ENCODE peak calls at places on chromosomes 5 and 9, in seven cellular contexts. Q is mucosa of descending colon, W is GM06990, T is AG04450, B is GM12865, E is SJSA1, Y is H1. J is an unnamed sample.

GRCh38 chr9:123335227-123335985 is 20.6 kb upstream of the CRB2 start:
- DNase-seq in E (peak; percentile 28), Y (no peak), W (no peak), B (no peak), T (peak; percentile 34), Q (no peak), J (peak; percentile 24)

GRCh38 chr9:129506041-129506440 is 114.9 kb downstream of the C9orf50 start:
- DNase-seq in E (no peak), B (no peak), T (no peak), Q (no peak), Y (no peak), W (no peak), J (no peak)

GRCh38 chr5:127550652-127551409 is 33.4 kb downstream of the PRRC1 start:
- DNase-seq in Y (no peak), E (no peak), B (no peak), W (no peak), Q (no peak), T (no peak), J (no peak)

GRCh38 chr9:7869340-7869739 is 69.8 kb upstream of the DMAC1 start:
- DNase-seq in B (no peak), E (no peak), W (no peak), T (no peak), Q (no peak), Y (no peak), J (no peak)

GRCh38 chr5:113489299-113489698 is 1.0 kb upstream of the MCC start:
- DNase-seq in W (no peak), T (peak; percentile 95), Q (no peak), Y (no peak), E (peak; percentile 99), B (peak; percentile 35), J (peak; percentile 96)

GRCh38 chr9:23849379-23849778 is 23.3 kb upstream of the ELAVL2 start:
- DNase-seq in Q (no peak), W (no peak), T (no peak), E (no peak), B (no peak), Y (no peak), J (no peak)

GRCh38 chr9:125462766-125463384 is 201.2 kb downstream of the GAPVD1 start:
- DNase-seq in Q (no peak), W (no peak), E (no peak), B (no peak), Y (no peak), T (no peak), J (no peak)

GRCh38 chr9:25716220-25716872 is 38.1 kb upstream of the TUSC1 start:
- DNase-seq in T (peak; percentile 49), Q (peak; percentile 29), Y (peak; percentile 34), E (no peak), W (no peak), B (no peak), J (peak; percentile 2)

GRCh38 chr5:8391916-8392315 is 523.0 kb downstream of the MTRR start:
- DNase-seq in Y (no peak), W (no peak), T (no peak), E (no peak), Q (no peak), B (no peak), J (no peak)

GRCh38 chr9:112751059-112751795 is 667 bp downstream of the SNX30 start:
- DNase-seq in B (peak; percentile 68), E (peak; percentile 68), Y (peak; percentile 25), W (peak; percentile 63), Q (peak; percentile 73), T (peak; percentile 56), J (no peak)

GRCh38 chr9:113875420-113875916 is 641 bp upstream of the ZNF618 start:
- DNase-seq in B (no peak), Y (no peak), W (no peak), T (no peak), Q (no peak), E (peak; percentile 11), J (no peak)
- H3K4me3 ChIP-seq in B (no peak overlapping the region), Y (peak overlapping the region; percentile 29), W (no peak overlapping the region), T (peak overlapping the region; percentile 49), Q (no peak overlapping the region), E (peak overlapping the region; percentile 69), J (peak overlapping the region; percentile 35)

DNA sequence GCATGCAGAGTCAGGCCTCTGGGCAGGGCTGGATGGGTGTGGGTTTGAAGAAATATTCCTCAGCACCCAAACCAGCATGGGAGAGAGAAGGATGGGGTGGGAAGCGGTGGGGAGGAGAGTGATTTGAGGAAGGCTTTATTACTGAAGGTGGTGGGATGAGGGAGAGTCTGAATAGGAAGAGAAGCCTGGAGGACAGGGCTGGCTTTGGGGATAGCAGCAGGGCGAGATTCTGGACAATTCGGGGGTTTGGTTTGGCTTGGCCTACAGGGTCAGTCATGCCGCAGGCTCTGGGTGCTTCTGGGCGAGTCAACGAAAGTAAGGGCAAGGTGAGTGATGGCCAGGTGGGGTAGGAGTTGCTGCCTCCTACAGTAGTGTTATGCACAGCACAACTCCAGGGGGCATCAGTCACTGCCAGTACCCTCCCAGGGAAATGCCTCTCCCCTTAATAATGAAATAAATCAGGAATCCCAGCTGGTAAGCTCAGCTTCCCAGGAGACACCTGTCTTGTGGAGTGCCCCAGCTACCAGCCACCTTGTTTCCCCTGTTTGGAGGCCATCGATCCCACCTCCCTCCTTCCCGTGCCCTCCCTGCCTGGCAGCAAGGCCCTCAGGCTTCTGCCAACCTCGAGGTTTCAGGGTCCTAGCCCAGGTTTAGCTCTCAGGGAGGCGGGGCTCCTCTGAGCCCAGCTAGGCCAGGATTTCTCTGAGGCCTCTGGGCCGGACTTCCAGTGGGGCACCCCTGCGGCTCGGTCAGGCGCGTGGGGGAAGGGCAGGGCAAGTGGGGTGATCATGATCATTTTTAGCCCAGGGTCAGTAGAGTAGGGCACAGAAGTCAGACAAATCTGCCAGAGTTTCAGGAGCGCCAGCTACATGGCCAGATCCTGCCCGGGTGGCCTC is 741 bp upstream of the NKX2-5 start:
- DNase-seq in Y (no peak), E (no peak), T (no peak), B (no peak), Q (no peak), W (no peak), J (no peak)
- H3K4me3 ChIP-seq in Y (no peak overlapping the region), E (no peak overlapping the region), T (no peak overlapping the region), B (no peak overlapping the region), Q (no peak overlapping the region), W (no peak overlapping the region), J (no peak overlapping the region)

DNA sequence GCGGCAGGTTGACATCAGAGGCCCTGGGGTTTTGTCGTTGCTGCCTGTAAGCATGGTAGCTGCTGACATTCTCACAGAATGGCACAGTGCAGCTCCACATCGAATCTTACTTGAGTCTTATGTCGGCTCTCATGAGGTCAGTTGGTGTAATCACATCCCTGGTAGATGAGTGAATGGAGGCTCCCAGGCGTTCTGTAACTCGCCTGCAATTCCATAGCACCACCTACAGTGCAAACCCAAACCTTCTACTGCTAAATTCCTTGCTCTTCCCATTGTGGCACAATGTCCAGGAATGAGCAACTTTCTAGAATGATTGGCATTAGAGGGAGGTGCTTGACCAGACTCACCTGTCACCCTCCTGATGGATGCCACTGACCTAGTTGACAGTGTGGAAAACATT is 578.4 kb downstream of the CCDC171 start:
- DNase-seq in Q (no peak), B (no peak), E (no peak), Y (no peak), T (no peak), W (no peak), J (no peak)
- H3K4me3 ChIP-seq in Q (no peak overlapping the region), B (no peak overlapping the region), E (no peak overlapping the region), Y (no peak overlapping the region), T (no peak overlapping the region), W (no peak overlapping the region), J (no peak overlapping the region)

GRCh38 chr9:74499770-74500583 is 2.8 kb downstream of the RORB start:
- DNase-seq in E (no peak), B (no peak), Q (no peak), Y (no peak), W (no peak), T (no peak), J (no peak)

GRCh38 chr9:74498616-74499095 is 1.5 kb downstream of the RORB start:
- DNase-seq in T (no peak), B (no peak), Y (no peak), E (no peak), Q (no peak), W (no peak), J (no peak)

GRCh38 chr9:74499111-74499601 is 2.0 kb downstream of the RORB start:
- DNase-seq in T (no peak), W (no peak), Y (no peak), Q (no peak), B (no peak), E (no peak), J (no peak)

GRCh38 chr9:74497750-74498615 is 848 bp downstream of the RORB start:
- DNase-seq in T (no peak), Q (peak; percentile 27), W (peak; percentile 18), B (peak; percentile 16), Y (no peak), E (peak; percentile 12), J (no peak)

GRCh38 chr9:74500584-74500924 is 3.4 kb downstream of the RORB start:
- DNase-seq in B (no peak), Q (no peak), E (no peak), T (no peak), Y (no peak), W (no peak), J (no peak)
- H3K4me3 ChIP-seq in B (no peak overlapping the region), Q (no peak overlapping the region), E (no peak overlapping the region), T (no peak overlapping the region), Y (peak overlapping the region; percentile 74), W (no peak overlapping the region), J (no peak overlapping the region)

DNA sequence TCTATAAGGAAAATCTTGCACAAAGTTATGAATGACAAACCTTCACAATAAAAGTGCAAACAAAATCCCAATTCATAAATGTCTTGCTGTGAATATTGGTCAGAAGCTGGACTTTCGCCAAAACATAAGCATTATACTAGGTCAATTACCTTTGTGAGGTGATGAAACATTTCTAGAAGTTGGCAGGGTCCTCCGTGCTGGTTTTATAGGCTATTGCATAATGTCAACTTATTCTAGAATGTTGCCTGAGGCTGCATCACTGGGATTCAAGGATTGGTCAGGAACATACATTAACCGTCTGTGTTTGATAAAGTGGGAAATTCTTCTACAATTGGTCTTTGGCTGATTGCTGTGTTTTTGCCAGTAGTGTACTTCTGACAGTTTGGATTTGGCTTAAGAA is 49.8 kb upstream of the PALM2AKAP2 start:
- DNase-seq in T (no peak), E (no peak), W (no peak), B (no peak), Y (no peak), Q (no peak), J (no peak)
- H3K4me3 ChIP-seq in T (no peak overlapping the region), E (no peak overlapping the region), W (no peak overlapping the region), B (no peak overlapping the region), Y (no peak overlapping the region), Q (no peak overlapping the region), J (no peak overlapping the region)